ENCODE peak calls at places on chromosome 3, in six cellular contexts. P is NCI-H1105 treated with DMSO at 0.1 percent for 48 hours; K is GM23338; Y is germinal center; W is activated CD4-positive, alpha-beta T cell treated with anti-CD3 and anti-CD28 coated beads, Interleukin-2, amount 50 U/mL, for 24 hours; E is stimulated activated CD4-positive, alpha-beta T cell treated with anti-CD3 and anti-CD28 coated beads, TNF-alpha, amount 100 ng/mL, for 24 hours. A is an unnamed sample.
A peak's percentile ranks its signal among the peaks of the same experiment; 100 is the strongest.

GRCh38 chr3:131216340-131216739 is 165.2 kb upstream of the NUDT16 start:
- DNase-seq in E (no peak), Y (no peak), P (no peak), K (no peak), W (no peak), A (no peak)

GRCh38 chr3:172096881-172097420 is 57.6 kb downstream of the FNDC3B start:
- DNase-seq in K (peak; percentile 42), Y (no peak), P (no peak), E (no peak), W (no peak), A (no peak)

GRCh38 chr3:50260027-50260941 is 8.7 kb upstream of the SEMA3B start:
- DNase-seq in W (peak; percentile 53), P (peak; percentile 65), K (peak; percentile 93), Y (peak; percentile 92), E (peak; percentile 63), A (peak; percentile 99)

GRCh38 chr3:55066406-55067128 is 138.7 kb upstream of the LRTM1 start:
- DNase-seq in Y (no peak), K (no peak), E (no peak), W (no peak), P (no peak), A (no peak)

GRCh38 chr3:190865828-190866227 is 3.3 kb upstream of the GMNC start:
- DNase-seq in K (peak; percentile 46), P (no peak), Y (no peak), W (no peak), E (no peak), A (no peak)

GRCh38 chr3:115792206-115792955 is 169.1 kb downstream of the GAP43 start:
- DNase-seq in E (no peak), Y (no peak), W (no peak), K (no peak), P (no peak), A (no peak)

GRCh38 chr3:146326875-146327543 is 76.1 kb upstream of the PLSCR4 start:
- DNase-seq in Y (no peak), K (peak; percentile 40), E (no peak), W (no peak), P (peak; percentile 51), A (peak; percentile 8)

GRCh38 chr3:101518421-101518871 is 5.4 kb upstream of the SENP7 start:
- DNase-seq in W (peak; percentile 21), K (no peak), E (peak; percentile 22), P (no peak), Y (no peak), A (no peak)

GRCh38 chr3:115808816-115809215 is 185.5 kb downstream of the GAP43 start:
- DNase-seq in K (no peak), W (no peak), P (no peak), Y (no peak), E (no peak), A (no peak)

GRCh38 chr3:108406661-108407206 is 103.7 kb downstream of the MYH15 start:
- DNase-seq in K (peak; percentile 62), W (no peak), P (peak; percentile 81), Y (peak; percentile 62), E (peak; percentile 15), A (no peak)